ENCODE peak calls at places on chromosomes 4 and X, in seven cellular contexts. F is NCI-H524 treated with DMSO at 0.1 percent for 48 hours; R is stimulated activated CD4-positive, alpha-beta T cell treated with anti-CD3 and anti-CD28 coated beads, Interleukin-1b, Interleukin-23, amount 100 ng/mL, for 48 hours; T is WTC11; V is midbrain; U is M059J; Y is nephron progenitor cell. L is an unnamed sample.

GRCh38 chr4:6278801-6279197 is 9.1 kb downstream of the WFS1 start:
- DNase-seq in F (no peak), R (no peak), T (no peak), V (peak), U (no peak), Y (no peak), L (no peak)

GRCh38 chr4:88674989-88675388 is 22.6 kb downstream of the NAP1L5 start:
- DNase-seq in F (peak), R (no peak), T (no peak), V (no peak), U (peak), Y (no peak), L (no peak)

GRCh38 chrX:13418126-13419091 is 98.6 kb upstream of the ATXN3L start:
- DNase-seq in F (no peak), R (no peak), T (no peak), V (no peak), U (peak), Y (no peak), L (no peak)

GRCh38 chrX:46819136-46819535 is 17.7 kb upstream of the RP2 start:
- DNase-seq in F (no peak), R (no peak), T (no peak), V (no peak), U (peak), Y (no peak), L (no peak)

GRCh38 chrX:96837808-96838207 is 45.9 kb upstream of the RPA4 start:
- DNase-seq in F (no peak), R (no peak), T (no peak), V (no peak), U (no peak), Y (no peak), L (no peak)

GRCh38 chrX:19627533-19627932 is 112.2 kb upstream of the MAP3K15 start:
- DNase-seq in F (no peak), R (peak), T (no peak), V (no peak), U (peak), Y (no peak), L (no peak)

GRCh38 chrX:107880054-107880610 is 54.5 kb downstream of the MID2 start:
- DNase-seq in F (no peak), R (no peak), T (no peak), V (no peak), U (peak), Y (no peak), L (no peak)

GRCh38 chrX:69429339-69430014 is 74.6 kb upstream of the NALF2 start:
- DNase-seq in F (no peak), R (no peak), T (no peak), V (no peak), U (no peak), Y (no peak), L (no peak)

GRCh38 chr4:87559090-87559837 is 30.1 kb upstream of the SPARCL1 start:
- DNase-seq in F (no peak), R (peak), T (peak), V (no peak), U (peak), Y (peak), L (no peak)

GRCh38 chrX:108584617-108585211 is 145.1 kb downstream of the COL4A5 start:
- DNase-seq in F (no peak), R (no peak), T (peak), V (peak), U (peak), Y (peak), L (no peak)

GRCh38 chr4:8182858-8183725 is 16.0 kb upstream of the SH3TC1 start:
- DNase-seq in F (no peak), R (no peak), T (no peak), V (no peak), U (peak), Y (no peak), L (peak)

GRCh38 chr4:110865611-110866254 is 242.9 kb upstream of the PITX2 start:
- DNase-seq in F (no peak), R (no peak), T (no peak), V (no peak), U (peak), Y (no peak), L (no peak)

GRCh38 chr4:3316146-3316545 is 23.3 kb downstream of the RGS12 start:
- DNase-seq in F (no peak), R (no peak), T (no peak), V (no peak), U (no peak), Y (no peak), L (no peak)

GRCh38 chrX:17812763-17813162 is 48.3 kb downstream of the RAI2 start:
- DNase-seq in F (no peak), R (no peak), T (no peak), V (no peak), U (no peak), Y (no peak), L (no peak)

GRCh38 chr4:112170451-112170993 is 25.3 kb downstream of the FAM241A start:
- DNase-seq in F (no peak), R (peak), T (no peak), V (no peak), U (peak), Y (no peak), L (no peak)

GRCh38 chr4:85149656-85150055 is 183.2 kb upstream of the WDFY3 start:
- DNase-seq in F (no peak), R (no peak), T (no peak), V (no peak), U (peak), Y (no peak), L (no peak)